ENCODE peak calls at places on chromosomes 3 and 15, in nine cellular contexts. Y, K, L, J, N, U, W, X and O are unnamed samples.

GRCh38 chr3:111963424-111963823 is 15.4 kb upstream of the ABHD10 start:
- DNase-seq in Y (peak), K (no peak), L (peak), J (peak), N (no peak), U (no peak), W (peak), X (no peak), O (peak)

GRCh38 chr15:55402707-55403106 is 5.5 kb downstream of the CCPG1 start:
- DNase-seq in Y (no peak), K (no peak), L (no peak), J (peak), N (no peak), U (no peak), W (peak), X (no peak), O (peak)

GRCh38 chr3:107994181-107994580 is 96.7 kb downstream of the CD47 start:
- DNase-seq in Y (no peak), K (no peak), L (no peak), J (no peak), N (no peak), U (no peak), W (no peak), X (no peak), O (no peak)

GRCh38 chr3:18194431-18194830 is 230.7 kb downstream of the SATB1 start:
- DNase-seq in Y (no peak), K (no peak), L (no peak), J (peak), N (no peak), U (no peak), W (peak), X (no peak), O (no peak)

GRCh38 chr15:99443768-99444446 is 121.9 kb upstream of the MEF2A start:
- DNase-seq in Y (no peak), K (no peak), L (no peak), J (no peak), N (peak), U (no peak), W (no peak), X (peak), O (peak)

GRCh38 chr15:66400351-66400774 is 13.7 kb downstream of the MAP2K1 start:
- DNase-seq in Y (no peak), K (peak), L (no peak), J (no peak), N (no peak), U (no peak), W (no peak), X (no peak), O (peak)

GRCh38 chr3:100489118-100489517 is 3.3 kb upstream of the TMEM45A start:
- DNase-seq in Y (no peak), K (no peak), L (no peak), J (no peak), N (no peak), U (no peak), W (no peak), X (no peak), O (no peak)

GRCh38 chr3:108899530-108899929 is 54.1 kb downstream of the GUCA1C start:
- DNase-seq in Y (no peak), K (no peak), L (no peak), J (no peak), N (no peak), U (no peak), W (no peak), X (no peak), O (no peak)

GRCh38 chr3:16448691-16449090 is 64.8 kb downstream of the RFTN1 start:
- DNase-seq in Y (peak), K (peak), L (peak), J (peak), N (peak), U (no peak), W (peak), X (peak), O (peak)

GRCh38 chr15:40282144-40282869 is 557 bp downstream of the ANKRD63 start:
- DNase-seq in Y (no peak), K (no peak), L (peak), J (peak), N (no peak), U (peak), W (peak), X (peak), O (no peak)

GRCh38 chr3:148943531-148944200 is 47.7 kb upstream of the GYG1 start:
- DNase-seq in Y (peak), K (peak), L (peak), J (peak), N (no peak), U (no peak), W (peak), X (no peak), O (peak)

GRCh38 chr3:189636048-189636447 is 4.9 kb downstream of the TP63 start:
- DNase-seq in Y (no peak), K (no peak), L (no peak), J (no peak), N (no peak), U (no peak), W (no peak), X (no peak), O (no peak)

GRCh38 chr3:64099316-64099715 is 76.0 kb upstream of the PSMD6 start:
- DNase-seq in Y (no peak), K (no peak), L (no peak), J (no peak), N (no peak), U (no peak), W (no peak), X (no peak), O (no peak)

GRCh38 chr15:31398677-31399260 is 72.1 kb downstream of the KLF13 start:
- DNase-seq in Y (no peak), K (no peak), L (no peak), J (no peak), N (no peak), U (no peak), W (peak), X (no peak), O (no peak)

GRCh38 chr3:108133858-108134554 is 43.2 kb upstream of the CD47 start:
- DNase-seq in Y (no peak), K (no peak), L (no peak), J (peak), N (no peak), U (no peak), W (peak), X (no peak), O (no peak)

GRCh38 chr3:27544372-27544865 is 60.2 kb upstream of the SLC4A7 start:
- DNase-seq in Y (no peak), K (no peak), L (no peak), J (peak), N (no peak), U (no peak), W (peak), X (no peak), O (peak)

GRCh38 chr3:141248064-141248463 is 16.4 kb downstream of the PXYLP1 start:
- DNase-seq in Y (no peak), K (no peak), L (no peak), J (no peak), N (no peak), U (no peak), W (no peak), X (no peak), O (no peak)

GRCh38 chr3:156317457-156317856 is 197.1 kb downstream of the KCNAB1 start:
- DNase-seq in Y (peak), K (no peak), L (peak), J (peak), N (no peak), U (no peak), W (peak), X (no peak), O (peak)

GRCh38 chr3:193701896-193702644 is 109.1 kb downstream of the OPA1 start:
- DNase-seq in Y (no peak), K (no peak), L (no peak), J (no peak), N (no peak), U (no peak), W (no peak), X (no peak), O (peak)

GRCh38 chr3:18633002-18633401 is 207.9 kb upstream of the SATB1 start:
- DNase-seq in Y (no peak), K (no peak), L (no peak), J (no peak), N (no peak), U (no peak), W (no peak), X (no peak), O (no peak)

GRCh38 chr15:94164202-94164807 is 67.1 kb upstream of the MCTP2 start:
- DNase-seq in Y (no peak), K (peak), L (no peak), J (peak), N (peak), U (no peak), W (peak), X (peak), O (peak)

GRCh38 chr3:4821975-4822374 is 157.3 kb upstream of the BHLHE40 start:
- DNase-seq in Y (no peak), K (no peak), L (no peak), J (no peak), N (no peak), U (no peak), W (no peak), X (no peak), O (no peak)

GRCh38 chr3:153052096-153052460 is 109.9 kb upstream of the RAP2B start:
- DNase-seq in Y (peak), K (no peak), L (peak), J (peak), N (peak), U (no peak), W (peak), X (peak), O (peak)

GRCh38 chr3:11096266-11097135 is 57.8 kb upstream of the HRH1 start:
- DNase-seq in Y (peak), K (peak), L (peak), J (peak), N (peak), U (peak), W (peak), X (peak), O (peak)

GRCh38 chr3:45509038-45509767 is 85.3 kb upstream of the LIMD1 start:
- DNase-seq in Y (no peak), K (no peak), L (no peak), J (peak), N (no peak), U (no peak), W (peak), X (no peak), O (peak)

GRCh38 chr15:74891469-74891868 is 1.6 kb downstream of the MPI start:
- DNase-seq in Y (no peak), K (no peak), L (no peak), J (no peak), N (no peak), U (no peak), W (no peak), X (no peak), O (no peak)
- H3K4me3 ChIP-seq in Y (no peak), K (no peak), L (no peak), J (no peak), N (no peak), U (no peak), W (no peak), X (no peak), O (no peak)

DNA sequence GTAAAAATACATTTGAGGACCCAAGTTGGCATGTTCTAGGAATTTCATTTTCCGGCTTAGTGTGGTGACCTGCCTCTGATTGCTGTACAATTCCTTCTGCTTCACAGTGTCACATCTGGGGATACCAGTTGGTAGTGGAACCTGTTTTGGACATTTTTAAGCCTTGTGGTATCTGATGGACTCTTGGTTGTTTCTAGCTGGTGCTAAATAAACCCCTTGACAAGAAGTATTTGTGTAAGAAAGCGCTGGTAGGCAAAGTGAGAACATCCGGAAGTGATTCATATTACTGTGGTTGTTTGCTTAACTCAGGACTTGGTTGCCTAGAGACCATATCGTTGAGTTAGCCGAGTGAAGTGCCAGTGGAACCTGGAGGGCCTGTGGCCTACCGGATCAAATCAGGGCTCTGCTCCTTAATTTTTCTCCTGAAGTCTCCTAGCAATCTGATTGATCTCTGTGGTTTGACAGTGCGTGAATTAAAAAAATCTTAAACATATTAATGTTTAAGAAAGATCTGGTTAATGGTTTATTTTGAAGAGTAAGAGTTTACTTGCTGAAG is 12.8 kb downstream of the IQGAP1 start:
- DNase-seq in Y (peak), K (peak), L (peak), J (peak), N (peak), U (peak), W (peak), X (peak), O (peak)
- H3K4me3 ChIP-seq in Y (peak), K (no peak), L (peak), J (peak), N (peak), U (peak), W (peak), X (no peak), O (no peak)

GRCh38 chr3:126257984-126258383 is 77.6 kb upstream of the ALDH1L1 start:
- DNase-seq in Y (no peak), K (no peak), L (no peak), J (no peak), N (no peak), U (no peak), W (no peak), X (no peak), O (no peak)

GRCh38 chr3:126261037-126261436 is 80.7 kb upstream of the ALDH1L1 start:
- DNase-seq in Y (no peak), K (peak), L (no peak), J (peak), N (peak), U (no peak), W (peak), X (peak), O (peak)

GRCh38 chr3:126259411-126260391 is 79.3 kb upstream of the ALDH1L1 start:
- DNase-seq in Y (no peak), K (no peak), L (no peak), J (peak), N (peak), U (peak), W (peak), X (peak), O (peak)

GRCh38 chr3:126257174-126257573 is 76.8 kb upstream of the ALDH1L1 start:
- DNase-seq in Y (no peak), K (no peak), L (no peak), J (no peak), N (no peak), U (no peak), W (no peak), X (no peak), O (no peak)

GRCh38 chr3:126258670-126259069 is 78.3 kb upstream of the ALDH1L1 start:
- DNase-seq in Y (no peak), K (no peak), L (no peak), J (no peak), N (no peak), U (no peak), W (no peak), X (no peak), O (no peak)
- H3K4me3 ChIP-seq in Y (no peak), K (no peak), L (no peak), J (no peak), N (no peak), U (no peak), W (no peak), X (no peak), O (no peak)

GRCh38 chr15:90062729-90063684 is 39.3 kb downstream of the IDH2 start:
- DNase-seq in Y (no peak), K (no peak), L (no peak), J (no peak), N (no peak), U (no peak), W (no peak), X (peak), O (no peak)

GRCh38 chr15:90063733-90064247 is 38.5 kb downstream of the IDH2 start:
- DNase-seq in Y (no peak), K (peak), L (no peak), J (no peak), N (no peak), U (peak), W (no peak), X (peak), O (no peak)

GRCh38 chr15:90059208-90059985 is 42.9 kb downstream of the IDH2 start:
- DNase-seq in Y (no peak), K (peak), L (no peak), J (no peak), N (no peak), U (peak), W (peak), X (peak), O (no peak)

GRCh38 chr15:90060797-90061196 is 41.5 kb downstream of the IDH2 start:
- DNase-seq in Y (no peak), K (no peak), L (no peak), J (no peak), N (no peak), U (no peak), W (no peak), X (no peak), O (no peak)

GRCh38 chr15:90062023-90062728 is 40.1 kb downstream of the IDH2 start:
- DNase-seq in Y (no peak), K (no peak), L (no peak), J (peak), N (peak), U (peak), W (peak), X (no peak), O (peak)
- H3K4me3 ChIP-seq in Y (no peak), K (no peak), L (no peak), J (no peak), N (no peak), U (no peak), W (no peak), X (no peak), O (no peak)